ENCODE peak calls at places on chromosomes 1 and 21, in ten cellular contexts. C, R, N, K, L, Z, Y, A, J and D are unnamed samples.

GRCh38 chr21:32113486-32113885 is 165.4 kb downstream of the MIS18A start:
- DNase-seq in N (no peak), R (no peak), K (no peak), A (no peak), C (no peak), Z (no peak), J (no peak), Y (no peak), L (no peak), D (no peak)

GRCh38 chr1:235878082-235878781 is 11.5 kb upstream of the LYST start:
- DNase-seq in N (no peak), A (no peak), C (no peak), K (no peak), R (no peak), L (no peak), Z (peak; percentile 92), J (no peak), Y (no peak), D (no peak)

GRCh38 chr1:6401673-6402072 is 8.1 kb upstream of the ACOT7 start:
- DNase-seq in K (no peak), C (no peak), L (no peak), Y (no peak), N (no peak), Z (no peak), R (no peak), J (no peak), A (no peak), D (peak; percentile 62)

GRCh38 chr1:38925381-38925780 is 16.2 kb downstream of the RHBDL2 start:
- DNase-seq in L (no peak), N (no peak), J (no peak), A (no peak), Y (no peak), C (no peak), Z (no peak), R (no peak), K (no peak), D (no peak)

GRCh38 chr1:84862810-84863251 is 30.2 kb downstream of the LPAR3 start:
- DNase-seq in N (no peak), R (peak; percentile 59), Z (no peak), C (no peak), A (peak; percentile 6), K (peak; percentile 71), Y (no peak), J (peak; percentile 60), L (no peak), D (no peak)

GRCh38 chr21:37225440-37225839 is 41.7 kb downstream of the VPS26C start:
- DNase-seq in R (peak; percentile 66), K (peak; percentile 92), C (no peak), Z (no peak), Y (no peak), N (no peak), L (no peak), A (no peak), J (peak; percentile 64), D (no peak)

GRCh38 chr1:184532199-184532598 is 145.4 kb downstream of the C1orf21 start:
- DNase-seq in R (no peak), C (no peak), K (no peak), J (no peak), Y (no peak), A (no peak), N (no peak), Z (no peak), L (no peak), D (no peak)

GRCh38 chr1:108572182-108572581 is 12.3 kb downstream of the EEIG2 start:
- DNase-seq in C (no peak), K (peak; percentile 48), Z (no peak), N (no peak), R (no peak), Y (no peak), A (no peak), L (no peak), J (no peak), D (no peak)

GRCh38 chr21:16310191-16310590 is 580.4 kb downstream of the USP25 start:
- DNase-seq in C (no peak), A (no peak), L (no peak), K (no peak), N (no peak), Z (no peak), Y (no peak), J (no peak), R (no peak), D (no peak)

GRCh38 chr1:248861621-248862020 is 2.7 kb upstream of the ZNF692 start:
- DNase-seq in R (no peak), L (no peak), Y (no peak), N (no peak), C (no peak), A (no peak), J (no peak), Z (no peak), K (no peak), D (no peak)

GRCh38 chr1:68049941-68050878 is at the start of gene DIRAS3:
- DNase-seq in C (peak; percentile 53), N (no peak), Y (no peak), J (no peak), Z (no peak), A (no peak), R (no peak), K (peak; percentile 34), L (peak; percentile 40), D (peak; percentile 65)

GRCh38 chr1:91582431-91582921 is 81.8 kb downstream of the CDC7 start:
- DNase-seq in N (no peak), A (no peak), Z (no peak), K (no peak), J (no peak), C (peak; percentile 85), R (no peak), L (no peak), Y (no peak), D (peak; percentile 21)

GRCh38 chr1:6625579-6626149 is 996 bp downstream of the THAP3 start:
- DNase-seq in N (no peak), K (peak; percentile 25), L (no peak), Y (no peak), C (peak; percentile 60), J (no peak), R (peak; percentile 26), A (no peak), Z (no peak), D (peak; percentile 25)

GRCh38 chr1:233294991-233295774 is at the start of gene PCNX2:
- DNase-seq in C (peak; percentile 57), Z (no peak), Y (no peak), K (peak; percentile 79), J (peak; percentile 59), A (peak; percentile 27), R (peak; percentile 82), N (peak; percentile 41), L (peak; percentile 34), D (peak; percentile 82)

GRCh38 chr1:52674497-52675384 is 23.4 kb downstream of the COA7 start:
- DNase-seq in K (no peak), Y (peak; percentile 28), L (no peak), R (no peak), C (no peak), N (no peak), Z (no peak), A (no peak), J (no peak), D (peak; percentile 93)

GRCh38 chr1:7178741-7179140 is 393.5 kb downstream of the CAMTA1 start:
- DNase-seq in N (no peak), L (no peak), C (no peak), Z (no peak), Y (no peak), K (no peak), J (no peak), A (no peak), R (no peak), D (no peak)